ENCODE peak calls at places on chromosomes 2 and 18, in nine cellular contexts. Z is ovary, T is neural progenitor cell, L is aorta, X is heart right ventricle, W is breast epithelium, K is right lobe of liver, O is GM23248, Y is H1. E is an unnamed sample. For H3K27me3, the result is how much of the 10 kb centered on the place peaks cover.

GRCh38 chr2:138213624-138214023 is 249.4 kb downstream of the HNMT start:
- DNase-seq in X (no peak), K (no peak), T (no peak), L (no peak), O (no peak), Z (no peak), Y (no peak), W (no peak), E (no peak)

GRCh38 chr2:67215214-67215613 is 181.9 kb upstream of the ETAA1 start:
- DNase-seq in O (peak), X (peak), W (no peak), L (no peak), Y (peak), K (peak), Z (no peak), T (peak), E (peak)

GRCh38 chr2:66867038-66867380 is 432.1 kb downstream of the MEIS1 start:
- DNase-seq in X (no peak), O (peak), Z (no peak), L (no peak), W (no peak), Y (no peak), T (no peak), K (no peak), E (no peak)

GRCh38 chr2:136056077-136056688 is 61.8 kb downstream of the CXCR4 start:
- DNase-seq in Z (no peak), W (no peak), Y (no peak), K (no peak), T (no peak), O (no peak), X (no peak), L (no peak), E (no peak)

GRCh38 chr2:170271340-170271739 is 93.4 kb downstream of the MYO3B start:
- DNase-seq in T (no peak), X (no peak), W (no peak), L (no peak), Z (no peak), Y (no peak), O (peak), K (no peak), E (no peak)

GRCh38 chr2:114685102-114685501 is 242.7 kb downstream of the DPP10 start:
- DNase-seq in W (no peak), Y (no peak), X (no peak), Z (no peak), L (no peak), T (peak), O (no peak), K (no peak), E (no peak)

GRCh38 chr2:38978908-38979307 is 89.2 kb downstream of the ARHGEF33 start:
- DNase-seq in Z (no peak), Y (no peak), L (no peak), W (no peak), K (no peak), X (no peak), T (no peak), O (no peak), E (no peak)

GRCh38 chr2:173983414-173983871 is 18.3 kb upstream of the SP3 start:
- DNase-seq in Y (no peak), O (peak), T (peak), K (no peak), W (no peak), X (no peak), L (no peak), Z (no peak), E (no peak)

GRCh38 chr18:72672364-72673151 is 128.4 kb upstream of the CBLN2 start:
- DNase-seq in O (peak), L (no peak), T (peak), W (no peak), X (no peak), Y (no peak), Z (no peak), K (no peak), E (peak)

GRCh38 chr18:45828917-45829811 is 3.7 kb downstream of the SIGLEC15 start:
- DNase-seq in Z (no peak), Y (peak), L (peak), T (no peak), W (no peak), O (no peak), K (no peak), X (no peak), E (no peak)

GRCh38 chr2:217837001-217837491 is 165.7 kb downstream of the TNS1 start:
- DNase-seq in O (peak), K (no peak), T (peak), X (peak), Z (no peak), L (peak), Y (peak), W (no peak), E (no peak)

GRCh38 chr2:20052229-20052871 is 922 bp upstream of the LAPTM4A start:
- DNase-seq in Y (no peak), W (no peak), K (no peak), X (no peak), L (no peak), T (no peak), Z (peak), O (peak), E (no peak)

GRCh38 chr2:190468814-190469569 is 60.8 kb downstream of the MFSD6 start:
- DNase-seq in Z (peak), K (peak), X (peak), Y (no peak), W (peak), L (peak), T (no peak), O (peak), E (peak)

GRCh38 chr18:7338846-7339245 is 108.0 kb downstream of the LRRC30 start:
- DNase-seq in T (no peak), X (no peak), W (no peak), L (no peak), Z (no peak), O (no peak), K (no peak), Y (no peak), E (peak)

GRCh38 chr2:43743706-43744105 is 30.1 kb upstream of the DYNC2LI1 start:
- DNase-seq in T (no peak), Z (no peak), K (no peak), W (no peak), Y (no peak), X (no peak), L (no peak), O (no peak), E (no peak)

GRCh38 chr2:43749583-43749982 is 24.3 kb upstream of the DYNC2LI1 start:
- DNase-seq in W (no peak), Z (no peak), Y (no peak), X (no peak), O (no peak), T (no peak), K (no peak), L (no peak), E (no peak)

GRCh38 chr2:43748333-43748732 is 25.5 kb upstream of the DYNC2LI1 start:
- DNase-seq in Y (no peak), L (no peak), X (no peak), W (no peak), T (no peak), K (no peak), Z (no peak), O (no peak), E (no peak)

DNA sequence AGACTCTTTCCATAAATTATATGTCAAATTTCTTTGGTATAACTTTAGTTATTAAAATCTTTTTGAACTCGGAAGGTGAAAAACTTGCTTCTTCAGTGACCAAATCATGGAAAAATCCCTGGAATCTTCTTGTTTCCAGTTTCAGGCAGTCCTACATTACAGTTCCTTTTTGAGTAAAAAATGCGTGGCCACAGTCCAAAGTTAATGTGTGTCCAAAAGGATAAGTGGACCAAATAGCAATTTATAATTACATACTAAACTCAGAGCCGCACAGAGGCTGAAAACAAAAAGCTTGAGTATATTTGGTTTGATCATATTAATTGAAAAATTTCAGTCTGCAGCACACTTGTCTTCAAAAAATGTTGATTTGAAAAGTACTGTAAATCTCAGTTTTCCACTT is 28.4 kb upstream of the DYNC2LI1 start:
- DNase-seq in K (no peak), Y (no peak), Z (no peak), T (no peak), X (no peak), L (no peak), O (peak), W (no peak), E (peak)
- H3K27ac ChIP-seq in K (peak), Y (no peak), Z (no peak), T (no peak), X (no peak), L (peak), O (no peak), W (peak), E (no peak)

DNA sequence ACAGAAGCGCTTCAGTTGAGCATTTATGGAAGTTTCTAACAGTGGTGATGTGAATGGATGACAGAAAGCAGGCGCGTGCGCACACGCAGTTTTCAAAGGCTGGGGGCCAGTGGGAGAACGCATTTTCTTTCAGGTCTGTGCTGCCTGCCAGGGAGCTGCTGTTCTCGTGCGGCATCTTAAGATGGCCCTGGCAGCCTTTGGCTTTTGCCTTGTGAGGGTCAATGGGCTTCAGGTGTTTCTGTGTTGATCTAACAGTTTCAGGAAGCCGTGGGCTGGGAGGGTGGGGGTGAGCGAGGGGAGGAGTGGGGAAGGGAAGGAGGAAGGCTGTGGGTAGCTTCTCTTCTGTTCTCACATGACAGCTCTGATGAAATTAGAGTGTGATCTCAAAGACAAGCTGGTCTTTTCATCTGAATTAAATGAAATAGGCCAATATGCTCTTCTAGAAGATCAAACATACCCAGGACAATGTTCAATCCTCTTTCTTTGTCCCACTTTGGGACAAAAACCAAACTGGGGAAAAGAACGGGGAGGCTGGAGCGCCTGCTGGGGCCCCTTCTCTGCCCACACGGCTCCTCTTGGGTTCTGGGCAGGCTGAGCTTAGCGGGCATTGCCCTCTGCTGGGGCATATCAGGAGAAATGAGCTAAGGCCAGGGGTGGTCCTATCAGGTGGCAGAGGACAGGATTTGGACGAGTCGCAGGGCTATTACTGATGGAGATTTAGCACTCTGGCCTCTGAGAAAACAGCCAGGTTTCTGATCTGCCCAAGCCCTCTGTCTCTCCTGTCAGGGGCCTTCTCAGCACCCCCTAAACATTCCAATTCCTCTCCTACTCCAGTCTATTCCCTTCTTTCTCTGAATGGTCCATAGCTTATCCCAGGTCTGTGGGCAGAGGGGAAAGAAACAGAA is 126.2 kb upstream of the LGALSL start:
- DNase-seq in L (peak), Z (no peak), X (peak), Y (peak), T (peak), W (no peak), K (no peak), O (peak), E (no peak)
- H3K4me3 ChIP-seq in L (no peak), Z (peak), X (no peak), Y (no peak), T (no peak), W (no peak), K (no peak), O (no peak), E (no peak)

DNA sequence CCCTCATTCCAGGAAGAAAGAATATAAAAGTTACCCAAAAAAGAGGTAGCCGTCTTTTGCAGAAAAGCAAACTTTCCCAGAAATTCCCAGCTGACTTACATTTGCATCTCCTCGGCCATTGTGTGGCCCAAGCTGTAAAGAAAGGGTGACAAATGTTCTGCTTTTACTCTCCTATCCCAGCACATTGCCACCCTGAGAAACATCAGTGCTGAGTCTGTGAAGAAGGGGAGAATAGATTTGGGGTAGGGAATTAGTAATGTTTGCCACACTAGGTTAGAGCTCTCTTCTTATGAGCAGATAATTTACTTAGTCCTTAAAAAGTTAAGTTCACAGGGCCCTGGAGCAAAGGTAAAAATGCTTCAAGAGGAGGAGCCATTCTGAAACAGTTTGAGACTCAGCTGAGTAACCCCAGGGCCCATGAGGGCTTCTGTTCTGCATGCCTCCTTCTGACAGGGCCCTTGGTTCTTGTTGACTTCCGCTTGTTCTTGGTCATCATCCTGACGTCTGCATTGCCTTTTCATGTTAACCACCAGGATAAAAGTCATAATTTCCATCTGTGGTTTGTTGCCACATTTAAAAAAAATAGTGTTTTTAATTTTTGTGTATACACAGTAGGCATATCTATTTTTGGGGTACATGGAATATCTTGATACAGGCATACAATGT is 550.7 kb downstream of the RNF144A start:
- DNase-seq in W (no peak), L (no peak), Y (no peak), X (no peak), O (no peak), K (no peak), T (no peak), Z (no peak), E (no peak)
- H3K27me3 ChIP-seq in W (under half), L (under half), Y (under half), X (under half), O (under half), K (under half), T (under half), Z (under half), E (under half)

DNA sequence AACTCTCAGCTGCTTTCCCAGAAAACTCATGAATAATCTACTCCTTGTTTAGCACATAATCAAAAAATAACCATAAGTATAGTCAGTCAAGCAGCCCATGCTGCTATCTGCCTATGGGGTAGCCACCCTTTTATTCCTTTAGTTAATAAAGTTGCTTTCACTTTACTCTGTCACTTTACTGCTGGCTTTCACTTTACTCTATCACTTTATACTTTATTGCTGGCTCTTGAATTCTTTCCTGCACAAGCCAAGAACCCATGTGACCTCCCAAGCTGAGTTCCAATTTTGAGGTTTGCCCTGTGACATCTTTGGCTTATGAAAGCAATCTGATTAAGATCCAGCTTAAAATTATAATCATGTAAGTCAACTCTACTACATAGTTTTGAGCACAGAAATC is 288.1 kb downstream of the PDE11A start:
- DNase-seq in Z (no peak), X (no peak), T (no peak), W (no peak), K (no peak), O (peak), L (no peak), Y (no peak), E (peak)
- H3K27ac ChIP-seq in Z (no peak), X (peak), T (no peak), W (peak), K (peak), O (peak), L (no peak), Y (no peak), E (no peak)

DNA sequence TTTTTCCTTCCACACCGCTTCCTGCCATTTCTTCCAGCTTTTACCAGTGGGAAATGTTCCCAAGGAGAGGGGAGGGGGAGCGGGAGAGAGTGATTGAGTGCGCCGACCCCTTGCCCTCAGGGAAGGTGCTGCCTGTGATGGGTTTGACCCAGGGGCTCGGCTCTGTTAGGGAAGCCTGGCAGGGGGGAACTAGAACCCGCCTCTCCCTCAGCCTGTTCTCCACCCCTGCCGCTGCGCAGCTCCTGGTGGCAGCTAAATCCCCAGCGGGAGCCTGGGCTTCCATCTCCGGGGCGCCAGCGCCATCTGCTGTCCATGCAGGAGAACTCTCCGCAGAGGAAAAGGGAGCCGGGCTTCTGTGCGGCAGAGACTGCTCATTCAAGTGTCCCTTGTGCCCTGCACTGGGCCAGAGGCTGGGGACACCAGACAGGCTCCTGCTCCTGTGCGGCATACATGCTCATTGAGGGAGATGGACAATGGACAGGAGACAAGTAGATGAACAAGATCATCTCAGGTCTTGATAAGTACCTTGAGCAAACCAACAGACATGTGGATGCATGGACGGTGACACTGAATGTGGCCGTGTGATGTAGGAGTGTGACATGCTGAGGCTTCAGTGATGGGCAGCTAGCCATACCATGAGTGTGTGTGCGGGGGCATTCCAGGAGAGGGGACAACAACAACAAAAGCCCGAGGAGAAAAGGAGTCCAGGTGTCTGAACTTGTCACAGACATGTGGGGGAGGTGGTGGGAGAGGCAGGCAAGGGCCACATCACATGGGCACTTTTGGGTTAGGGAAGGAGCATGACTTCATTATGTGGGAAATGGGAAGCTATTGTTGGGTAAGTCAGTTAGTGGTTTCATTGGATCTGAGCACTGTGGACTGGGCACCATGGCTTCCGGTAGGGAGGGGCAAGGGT is 13.3 kb downstream of the CHPF start:
- DNase-seq in T (peak), W (peak), L (peak), O (peak), X (peak), Z (peak), Y (peak), K (peak), E (peak)
- H3K4me3 ChIP-seq in T (peak), W (peak), L (no peak), O (peak), X (no peak), Z (peak), Y (no peak), K (no peak), E (no peak)

GRCh38 chr2:14633031-14633430 is 514 bp downstream of the LRATD1 start:
- DNase-seq in K (no peak), W (no peak), T (peak), L (no peak), X (no peak), O (no peak), Y (peak), Z (peak), E (no peak)

GRCh38 chr2:14634223-14634884 is 1.8 kb downstream of the LRATD1 start:
- DNase-seq in L (peak), X (peak), W (peak), K (peak), Y (peak), Z (peak), O (peak), T (peak), E (peak)

GRCh38 chr2:14632133-14632936 is at the start of gene LRATD1:
- DNase-seq in K (peak), L (peak), X (peak), Y (peak), W (peak), T (peak), Z (peak), O (peak), E (peak)

GRCh38 chr2:14633451-14634211 is 1.1 kb downstream of the LRATD1 start:
- DNase-seq in X (peak), Z (peak), L (peak), W (peak), K (no peak), O (no peak), T (peak), Y (peak), E (no peak)

GRCh38 chr2:14634885-14635871 is 2.7 kb downstream of the LRATD1 start:
- DNase-seq in Z (peak), W (peak), Y (peak), K (peak), O (peak), X (peak), T (peak), L (peak), E (peak)
- H3K27me3 ChIP-seq in Z (under half), W (under half), Y (under half), K (under half), O (under half), X (half or more), T (half or more), L (under half), E (under half)

GRCh38 chr2:53793261-53793660 is 6.4 kb downstream of the ERLEC1 start:
- DNase-seq in Y (no peak), W (no peak), O (no peak), T (no peak), L (no peak), Z (no peak), K (no peak), X (no peak), E (no peak)

GRCh38 chr2:53787911-53788289 is 1.1 kb downstream of the ERLEC1 start:
- DNase-seq in Z (no peak), O (peak), K (no peak), X (no peak), T (no peak), L (no peak), Y (no peak), W (no peak), E (no peak)

DNA sequence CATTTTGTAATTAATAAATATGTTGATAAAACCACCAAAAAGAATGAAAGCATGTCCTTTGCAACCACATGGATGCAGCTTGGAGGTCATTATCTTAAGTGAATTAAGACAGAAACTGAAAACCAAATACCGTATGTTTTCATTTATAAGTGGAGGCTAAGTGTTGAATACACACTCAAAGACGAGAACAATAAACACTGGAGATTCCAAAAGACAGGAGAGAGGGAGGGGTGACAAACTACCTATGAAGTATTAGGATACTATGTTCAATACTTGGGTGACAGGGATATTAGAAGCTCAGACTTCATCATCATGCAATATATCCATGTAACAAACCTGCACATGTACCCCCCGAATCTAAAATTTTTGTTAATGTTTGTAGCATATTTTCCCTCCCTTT is 7.0 kb downstream of the ERLEC1 start:
- DNase-seq in W (no peak), X (no peak), O (no peak), Y (no peak), L (no peak), K (no peak), Z (no peak), T (no peak), E (no peak)
- H3K27ac ChIP-seq in W (no peak), X (no peak), O (no peak), Y (no peak), L (no peak), K (no peak), Z (no peak), T (no peak), E (no peak)

E was measured in brain microvascular endothelial cell.